ENCODE peak calls at places on chromosome 22, in six cellular contexts. One of them, this sample, is unnamed.
A peak's percentile ranks its signal among the peaks of the same experiment; 100 is the strongest.

GRCh38 chr22:46057206-46057605 is 80.2 kb upstream of the WNT7B start:
- DNase-seq in OCI-LY7: peak; percentile 36
- DNase-seq in spleen: peak; percentile 47
- DNase-seq in lung: no peak
- DNase-seq in heart left ventricle: no peak
- DNase-seq in heart right ventricle: no peak
- DNase-seq in this sample: no peak

GRCh38 chr22:37742374-37743092 is 45.7 kb downstream of the TRIOBP start:
- DNase-seq in spleen: no peak
- DNase-seq in heart left ventricle: peak; percentile 54
- DNase-seq in OCI-LY7: no peak
- DNase-seq in heart right ventricle: no peak
- DNase-seq in lung: no peak
- DNase-seq in this sample: no peak

GRCh38 chr22:44583076-44583760 is 85.2 kb upstream of the RTL6 start:
- DNase-seq in spleen: peak; percentile 24
- DNase-seq in heart right ventricle: no peak
- DNase-seq in OCI-LY7: no peak
- DNase-seq in lung: no peak
- DNase-seq in heart left ventricle: peak; percentile 23
- DNase-seq in this sample: no peak

GRCh38 chr22:42754658-42755057 is 34.0 kb upstream of the A4GALT start:
- DNase-seq in lung: no peak
- DNase-seq in OCI-LY7: no peak
- DNase-seq in heart right ventricle: no peak
- DNase-seq in heart left ventricle: no peak
- DNase-seq in spleen: no peak
- DNase-seq in this sample: no peak

GRCh38 chr22:43616645-43617044 is 195.5 kb downstream of the EFCAB6 start:
- DNase-seq in OCI-LY7: no peak
- DNase-seq in heart left ventricle: no peak
- DNase-seq in heart right ventricle: no peak
- DNase-seq in spleen: no peak
- DNase-seq in lung: no peak
- DNase-seq in this sample: no peak

GRCh38 chr22:41302016-41302767 is 867 bp downstream of the ZC3H7B start:
- DNase-seq in lung: no peak
- DNase-seq in heart right ventricle: no peak
- DNase-seq in OCI-LY7: peak; percentile 33
- DNase-seq in heart left ventricle: no peak
- DNase-seq in spleen: peak; percentile 78
- DNase-seq in this sample: no peak

GRCh38 chr22:17847360-17848078 is 73.2 kb upstream of the BID start:
- DNase-seq in heart right ventricle: no peak
- DNase-seq in lung: no peak
- DNase-seq in heart left ventricle: no peak
- DNase-seq in spleen: no peak
- DNase-seq in OCI-LY7: no peak
- DNase-seq in this sample: no peak

GRCh38 chr22:48955351-48956311 is 872.0 kb downstream of the BRD1 start:
- DNase-seq in spleen: peak; percentile 64
- DNase-seq in lung: peak; percentile 25
- DNase-seq in heart left ventricle: no peak
- DNase-seq in OCI-LY7: no peak
- DNase-seq in heart right ventricle: no peak
- DNase-seq in this sample: no peak

GRCh38 chr22:36301384-36301828 is 48.5 kb downstream of the APOL1 start:
- DNase-seq in OCI-LY7: peak; percentile 82
- DNase-seq in spleen: peak; percentile 94
- DNase-seq in heart left ventricle: no peak
- DNase-seq in heart right ventricle: peak; percentile 71
- DNase-seq in lung: peak; percentile 75
- DNase-seq in this sample: peak; percentile 70

GRCh38 chr22:39007177-39007576 is 6.9 kb upstream of the APOBEC3C start:
- DNase-seq in lung: no peak
- DNase-seq in spleen: no peak
- DNase-seq in heart right ventricle: no peak
- DNase-seq in heart left ventricle: no peak
- DNase-seq in OCI-LY7: no peak
- DNase-seq in this sample: no peak

GRCh38 chr22:50314455-50315288 is 7.2 kb upstream of the PLXNB2 start:
- DNase-seq in heart left ventricle: no peak
- DNase-seq in heart right ventricle: no peak
- DNase-seq in OCI-LY7: peak; percentile 93
- DNase-seq in lung: peak; percentile 74
- DNase-seq in spleen: peak; percentile 95
- DNase-seq in this sample: peak; percentile 34

GRCh38 chr22:44758354-44758969 is 6.1 kb downstream of the ARHGAP8 start:
- DNase-seq in heart left ventricle: no peak
- DNase-seq in OCI-LY7: no peak
- DNase-seq in heart right ventricle: no peak
- DNase-seq in lung: no peak
- DNase-seq in spleen: peak; percentile 33
- DNase-seq in this sample: no peak

GRCh38 chr22:45891021-45891421 is 85.9 kb downstream of the WNT7B start:
- DNase-seq in OCI-LY7: no peak
- DNase-seq in spleen: peak; percentile 67
- DNase-seq in lung: no peak
- DNase-seq in heart right ventricle: no peak
- DNase-seq in heart left ventricle: peak; percentile 8
- DNase-seq in this sample: no peak

GRCh38 chr22:43131773-43132501 is 11.3 kb downstream of the MCAT start:
- DNase-seq in lung: no peak
- DNase-seq in spleen: no peak
- DNase-seq in heart right ventricle: peak; percentile 39
- DNase-seq in heart left ventricle: peak; percentile 60
- DNase-seq in OCI-LY7: no peak
- DNase-seq in this sample: no peak

GRCh38 chr22:27174970-27175369 is 517.6 kb downstream of the MIAT start:
- DNase-seq in heart right ventricle: no peak
- DNase-seq in lung: no peak
- DNase-seq in OCI-LY7: no peak
- DNase-seq in spleen: no peak
- DNase-seq in heart left ventricle: no peak
- DNase-seq in this sample: no peak

GRCh38 chr22:48579035-48579914 is 1248.4 kb downstream of the BRD1 start:
- DNase-seq in lung: no peak
- DNase-seq in heart left ventricle: no peak
- DNase-seq in spleen: no peak
- DNase-seq in OCI-LY7: no peak
- DNase-seq in heart right ventricle: no peak
- DNase-seq in this sample: no peak

GRCh38 chr22:36478966-36479365 is 2.5 kb downstream of the TXN2 start:
- DNase-seq in lung: no peak
- DNase-seq in OCI-LY7: no peak
- DNase-seq in spleen: no peak
- DNase-seq in heart right ventricle: no peak
- DNase-seq in heart left ventricle: no peak
- DNase-seq in this sample: no peak

GRCh38 chr22:36330655-36331305 is 57.0 kb downstream of the MYH9 start:
- DNase-seq in lung: peak; percentile 55
- DNase-seq in OCI-LY7: no peak
- DNase-seq in heart right ventricle: peak; percentile 80
- DNase-seq in heart left ventricle: peak; percentile 89
- DNase-seq in spleen: peak; percentile 84
- DNase-seq in this sample: peak; percentile 41

GRCh38 chr22:48979482-48979881 is 848.2 kb downstream of the BRD1 start:
- DNase-seq in OCI-LY7: peak; percentile 6
- DNase-seq in heart right ventricle: no peak
- DNase-seq in lung: no peak
- DNase-seq in spleen: no peak
- DNase-seq in heart left ventricle: no peak
- DNase-seq in this sample: no peak

GRCh38 chr22:32286290-32286840 is 31.2 kb upstream of the SLC5A4 start:
- DNase-seq in spleen: no peak
- DNase-seq in OCI-LY7: no peak
- DNase-seq in heart left ventricle: no peak
- DNase-seq in heart right ventricle: no peak
- DNase-seq in lung: no peak
- DNase-seq in this sample: no peak

GRCh38 chr22:28609921-28610320 is 69.7 kb downstream of the TTC28 start:
- DNase-seq in heart right ventricle: no peak
- DNase-seq in lung: no peak
- DNase-seq in OCI-LY7: no peak
- DNase-seq in spleen: no peak
- DNase-seq in heart left ventricle: no peak
- DNase-seq in this sample: no peak

GRCh38 chr22:44793106-44793505 is 40.7 kb downstream of the ARHGAP8 start:
- DNase-seq in spleen: no peak
- DNase-seq in heart right ventricle: no peak
- DNase-seq in lung: no peak
- DNase-seq in OCI-LY7: no peak
- DNase-seq in heart left ventricle: no peak
- DNase-seq in this sample: no peak

GRCh38 chr22:41197808-41198585 is 7.1 kb upstream of the L3MBTL2 start:
- DNase-seq in spleen: no peak
- DNase-seq in heart right ventricle: no peak
- DNase-seq in OCI-LY7: peak; percentile 47
- DNase-seq in lung: no peak
- DNase-seq in heart left ventricle: peak; percentile 56
- DNase-seq in this sample: peak; percentile 21

GRCh38 chr22:30777589-30777988 is 82.9 kb downstream of the OSBP2 start:
- DNase-seq in heart left ventricle: no peak
- DNase-seq in lung: no peak
- DNase-seq in heart right ventricle: no peak
- DNase-seq in OCI-LY7: no peak
- DNase-seq in spleen: peak; percentile 3
- DNase-seq in this sample: no peak

GRCh38 chr22:30770716-30771115 is 76.0 kb downstream of the OSBP2 start:
- DNase-seq in OCI-LY7: no peak
- DNase-seq in lung: no peak
- DNase-seq in spleen: no peak
- DNase-seq in heart right ventricle: no peak
- DNase-seq in heart left ventricle: no peak
- DNase-seq in this sample: no peak

GRCh38 chr22:30774566-30774965 is 79.9 kb downstream of the OSBP2 start:
- DNase-seq in heart right ventricle: no peak
- DNase-seq in lung: no peak
- DNase-seq in OCI-LY7: no peak
- DNase-seq in heart left ventricle: no peak
- DNase-seq in spleen: no peak
- DNase-seq in this sample: no peak

GRCh38 chr22:30776476-30776875 is 81.8 kb downstream of the OSBP2 start:
- DNase-seq in heart left ventricle: no peak
- DNase-seq in lung: no peak
- DNase-seq in heart right ventricle: no peak
- DNase-seq in spleen: no peak
- DNase-seq in OCI-LY7: no peak
- DNase-seq in this sample: no peak

DNA sequence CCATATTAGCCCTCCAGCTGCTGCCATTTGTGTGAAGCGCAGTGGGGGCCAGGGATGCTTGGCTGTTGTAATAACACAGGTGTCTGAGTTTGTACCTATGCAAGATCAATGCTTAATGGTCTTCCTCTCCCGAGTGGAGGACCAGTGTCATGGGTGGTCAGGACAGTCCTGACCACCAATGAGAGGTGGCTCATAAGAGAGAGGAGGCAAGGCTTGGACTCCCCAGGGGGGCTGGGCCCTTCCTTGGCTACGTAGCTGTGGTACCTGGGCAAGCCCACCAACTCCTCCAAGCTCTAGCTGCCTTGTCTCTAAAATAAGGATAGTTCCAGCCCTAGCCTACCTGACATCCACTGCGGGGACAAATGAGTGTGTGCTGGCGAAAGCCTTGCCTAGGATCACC is 79.2 kb downstream of the OSBP2 start:
- DNase-seq in heart left ventricle: no peak
- DNase-seq in OCI-LY7: no peak
- DNase-seq in lung: no peak
- DNase-seq in heart right ventricle: no peak
- DNase-seq in spleen: peak; percentile 39
- DNase-seq in this sample: no peak
- H3K27ac ChIP-seq in heart left ventricle: no peak overlapping the region
- H3K27ac ChIP-seq in OCI-LY7: no peak overlapping the region
- H3K27ac ChIP-seq in lung: no peak overlapping the region
- H3K27ac ChIP-seq in heart right ventricle: no peak overlapping the region
- H3K27ac ChIP-seq in spleen: no peak overlapping the region
- H3K27ac ChIP-seq in this sample: no peak overlapping the region

GRCh38 chr22:40178417-40179409 is 988 bp downstream of the TNRC6B start:
- DNase-seq in lung: no peak
- DNase-seq in OCI-LY7: peak; percentile 70
- DNase-seq in heart left ventricle: no peak
- DNase-seq in heart right ventricle: no peak
- DNase-seq in spleen: peak; percentile 77
- DNase-seq in this sample: peak; percentile 25
- H3K4me1 ChIP-seq in lung: peaks cover 2% of the 10 kb centered on the region
- H3K4me1 ChIP-seq in OCI-LY7: peaks cover 44% of the 10 kb centered on the region
- H3K4me1 ChIP-seq in heart left ventricle: peaks cover 73% of the 10 kb centered on the region
- H3K4me1 ChIP-seq in heart right ventricle: peaks cover 74% of the 10 kb centered on the region
- H3K4me1 ChIP-seq in spleen: peaks cover 86% of the 10 kb centered on the region
- H3K4me1 ChIP-seq in this sample: peaks cover 76% of the 10 kb centered on the region

GRCh38 chr22:47372596-47373385 is 610.3 kb downstream of the TBC1D22A start:
- DNase-seq in heart right ventricle: no peak
- DNase-seq in heart left ventricle: no peak
- DNase-seq in spleen: peak; percentile 59
- DNase-seq in OCI-LY7: no peak
- DNase-seq in lung: no peak
- DNase-seq in this sample: no peak
- H3K36me3 ChIP-seq in heart right ventricle: no peaks in the 10 kb centered on the region
- H3K36me3 ChIP-seq in heart left ventricle: no peaks in the 10 kb centered on the region
- H3K36me3 ChIP-seq in spleen: no peaks in the 10 kb centered on the region
- H3K36me3 ChIP-seq in OCI-LY7: no peaks in the 10 kb centered on the region
- H3K36me3 ChIP-seq in lung: no peaks in the 10 kb centered on the region
- H3K36me3 ChIP-seq in this sample: no peaks in the 10 kb centered on the region

GRCh38 chr22:20550057-20550817 is 42.8 kb downstream of the MED15 start:
- DNase-seq in heart left ventricle: no peak
- DNase-seq in lung: no peak
- DNase-seq in spleen: peak; percentile 56
- DNase-seq in heart right ventricle: no peak
- DNase-seq in OCI-LY7: no peak
- DNase-seq in this sample: no peak
- H3K27ac ChIP-seq in heart left ventricle: peak overlapping the region; percentile 95
- H3K27ac ChIP-seq in lung: peak overlapping the region; percentile 83
- H3K27ac ChIP-seq in spleen: peak overlapping the region; percentile 83
- H3K27ac ChIP-seq in heart right ventricle: peak overlapping the region; percentile 89
- H3K27ac ChIP-seq in OCI-LY7: no peak overlapping the region
- H3K27ac ChIP-seq in this sample: peak overlapping the region; percentile 95

GRCh38 chr22:30596886-30597285 is 5.2 kb upstream of the PES1 start:
- DNase-seq in heart right ventricle: no peak
- DNase-seq in lung: no peak
- DNase-seq in OCI-LY7: no peak
- DNase-seq in spleen: no peak
- DNase-seq in heart left ventricle: no peak
- DNase-seq in this sample: no peak
- H3K4me1 ChIP-seq in heart right ventricle: no peaks in the 10 kb centered on the region
- H3K4me1 ChIP-seq in lung: no peaks in the 10 kb centered on the region
- H3K4me1 ChIP-seq in OCI-LY7: no peaks in the 10 kb centered on the region
- H3K4me1 ChIP-seq in spleen: peaks cover 7% of the 10 kb centered on the region
- H3K4me1 ChIP-seq in heart left ventricle: no peaks in the 10 kb centered on the region
- H3K4me1 ChIP-seq in this sample: no peaks in the 10 kb centered on the region

This sample was measured in CD4-positive, CD25-positive, alpha-beta regulatory T cell.